ENCODE peak calls at places on chromosome 14, in four cellular contexts. L, U, W and N are unnamed samples.

GRCh38 chr14:42563313-42563712 is 956.6 kb downstream of the LRFN5 start:
- DNase-seq in L (no peak), U (no peak), W (no peak), N (no peak)

GRCh38 chr14:96502621-96503251 is 554 bp downstream of the PAPOLA start:
- DNase-seq in L (no peak), U (peak), W (peak), N (peak)

GRCh38 chr14:86462193-86462592 is 932.2 kb downstream of the FLRT2 start:
- DNase-seq in L (no peak), U (no peak), W (no peak), N (peak)

GRCh38 chr14:44712095-44712822 is 205.2 kb upstream of the FSCB start:
- DNase-seq in L (no peak), U (no peak), W (no peak), N (no peak)

GRCh38 chr14:66284346-66284745 is 201.8 kb upstream of the CCDC196 start:
- DNase-seq in L (no peak), U (no peak), W (no peak), N (no peak)

GRCh38 chr14:93984987-93985410 is 8.6 kb upstream of the ASB2 start:
- DNase-seq in L (no peak), U (peak), W (no peak), N (peak)

GRCh38 chr14:100854435-100854834 is 28.5 kb downstream of the MEG3 start:
- DNase-seq in L (no peak), U (no peak), W (no peak), N (no peak)

GRCh38 chr14:23445773-23446172 is 10.3 kb upstream of the MYH7 start:
- DNase-seq in L (no peak), U (no peak), W (no peak), N (no peak)

GRCh38 chr14:96634896-96635295 is 132.7 kb downstream of the PAPOLA start:
- DNase-seq in L (no peak), U (no peak), W (no peak), N (no peak)

GRCh38 chr14:95515080-95515489 is 1.4 kb downstream of the SYNE3 start:
- DNase-seq in L (no peak), U (no peak), W (peak), N (peak)

GRCh38 chr14:42110167-42110566 is 503.5 kb downstream of the LRFN5 start:
- DNase-seq in L (no peak), U (peak), W (no peak), N (no peak)

GRCh38 chr14:33120966-33121365 is 182.3 kb downstream of the NPAS3 start:
- DNase-seq in L (no peak), U (no peak), W (no peak), N (no peak)

GRCh38 chr14:23056257-23056955 is 914 bp downstream of the CDH24 start:
- DNase-seq in L (no peak), U (peak), W (peak), N (peak)

GRCh38 chr14:72605096-72605920 is 288.6 kb downstream of the DPF3 start:
- DNase-seq in L (no peak), U (no peak), W (no peak), N (no peak)

GRCh38 chr14:61461808-61462275 is 140.5 kb downstream of the PRKCH start:
- DNase-seq in L (no peak), U (peak), W (peak), N (no peak)

GRCh38 chr14:67442139-67442906 is 30.4 kb upstream of the PLEK2 start:
- DNase-seq in L (no peak), U (no peak), W (no peak), N (no peak)

GRCh38 chr14:34912182-34912581 is 37.0 kb upstream of the BAZ1A start:
- DNase-seq in L (no peak), U (no peak), W (no peak), N (no peak)

GRCh38 chr14:65880507-65880906 is 468.0 kb downstream of the FUT8 start:
- DNase-seq in L (no peak), U (no peak), W (no peak), N (no peak)

GRCh38 chr14:49792618-49793017 is 24.7 kb downstream of the KLHDC2 start:
- DNase-seq in L (no peak), U (no peak), W (no peak), N (no peak)

GRCh38 chr14:87638196-87638595 is 354.8 kb downstream of the GALC start:
- DNase-seq in L (no peak), U (no peak), W (no peak), N (no peak)

GRCh38 chr14:26595922-26596721 is 1.7 kb downstream of the NOVA1 start:
- DNase-seq in L (no peak), U (no peak), W (peak), N (no peak)

GRCh38 chr14:84323963-84324362 is 1206.0 kb upstream of the FLRT2 start:
- DNase-seq in L (no peak), U (no peak), W (peak), N (no peak)

DNA sequence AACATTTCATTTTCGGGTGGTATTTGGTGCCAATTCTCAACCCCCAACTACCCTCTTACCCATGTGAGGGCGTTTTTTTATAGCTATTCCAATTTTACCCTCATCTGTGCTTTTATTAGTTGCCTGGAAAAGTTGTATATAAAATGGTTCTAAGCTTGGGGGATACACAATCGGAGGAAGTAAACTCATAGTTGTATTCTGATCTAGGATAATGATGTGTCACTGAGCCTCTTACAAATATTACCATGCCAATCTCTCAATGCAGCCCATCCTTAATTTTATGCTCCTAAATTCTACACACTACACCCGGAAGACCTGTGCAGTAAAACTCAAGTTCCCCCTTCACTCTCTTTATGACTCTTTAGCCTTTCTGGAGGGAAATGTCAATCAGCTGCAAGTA is 1206.5 kb upstream of the FLRT2 start:
- DNase-seq in L (no peak), U (no peak), W (peak), N (no peak)
- TF ChIP-seq MAX in L (no peak), U (no peak), W (no peak), N (no peak)

DNA sequence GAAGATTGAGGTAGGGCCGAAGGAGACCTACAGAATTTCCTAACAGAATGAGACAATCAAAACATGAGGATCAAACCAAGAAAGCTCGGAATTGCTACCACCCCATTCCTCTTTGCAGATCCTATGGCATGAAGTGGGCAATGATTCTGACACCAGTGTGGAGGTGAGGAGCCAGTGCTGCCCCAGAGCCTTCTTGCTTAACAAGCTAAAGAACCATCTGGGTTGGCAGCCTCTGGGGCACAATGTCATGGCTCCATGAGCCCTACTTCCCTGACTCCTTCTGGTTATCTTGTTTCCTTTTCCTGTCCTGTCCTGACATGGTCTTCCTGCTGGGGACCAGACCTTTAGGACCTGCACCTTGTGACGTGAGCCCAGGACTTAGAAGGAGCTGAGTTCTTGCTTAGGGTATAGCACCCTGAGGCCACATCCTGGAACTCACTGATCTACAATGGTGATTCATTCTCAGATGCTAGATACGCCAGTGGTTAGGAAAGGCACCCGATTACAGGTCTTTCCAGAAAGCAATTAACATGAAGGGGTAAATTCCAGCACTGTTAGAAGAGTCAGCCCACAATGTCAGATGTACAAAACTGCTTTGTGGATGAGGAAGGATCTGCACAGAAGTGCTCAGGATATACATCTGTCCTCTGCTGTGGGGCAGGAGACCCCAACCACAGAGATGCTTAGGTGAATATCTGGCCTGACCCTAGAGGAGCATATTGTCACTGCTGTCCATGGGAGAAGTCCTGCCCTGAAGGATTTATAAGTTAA is 324.2 kb downstream of the ZFP36L1 start:
- DNase-seq in L (no peak), U (no peak), W (peak), N (no peak)
- TF ChIP-seq MAX in L (no peak), U (no peak), W (no peak), N (no peak)

DNA sequence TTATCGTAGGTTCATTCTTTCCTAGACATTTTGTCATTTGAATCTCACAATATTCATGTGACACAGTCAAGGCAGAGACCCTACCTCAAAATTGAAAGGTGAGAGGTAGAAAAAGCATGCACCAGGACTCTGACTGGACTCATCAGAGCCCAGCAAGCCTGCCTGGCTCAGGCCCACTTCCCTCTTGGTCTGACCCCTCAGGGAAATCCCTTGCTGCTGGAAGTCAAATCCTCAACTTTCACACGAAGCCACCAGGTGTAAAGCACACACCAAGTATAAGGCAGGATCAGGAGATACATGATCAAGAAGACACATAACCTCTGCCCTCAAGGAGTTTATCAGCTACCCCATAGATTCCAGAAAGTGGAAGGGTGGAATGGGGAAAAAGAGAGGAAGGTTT is 18.8 kb downstream of the NIN start:
- DNase-seq in L (no peak), U (no peak), W (no peak), N (no peak)
- TF ChIP-seq MAX in L (no peak), U (no peak), W (no peak), N (no peak)

GRCh38 chr14:104047761-104048160 is 37.7 kb upstream of the ASPG start:
- DNase-seq in L (no peak), U (no peak), W (no peak), N (no peak)

GRCh38 chr14:104051092-104051813 is 34.2 kb upstream of the ASPG start:
- DNase-seq in L (no peak), U (no peak), W (no peak), N (no peak)

GRCh38 chr14:104054222-104054905 is 31.1 kb upstream of the ASPG start:
- DNase-seq in L (no peak), U (no peak), W (no peak), N (no peak)

GRCh38 chr14:104048758-104049496 is 36.6 kb upstream of the ASPG start:
- DNase-seq in L (no peak), U (no peak), W (no peak), N (no peak)

GRCh38 chr14:104049576-104050240 is 35.8 kb upstream of the ASPG start:
- DNase-seq in L (no peak), U (no peak), W (no peak), N (no peak)
- TF ChIP-seq MAX in L (no peak), U (no peak), W (no peak), N (no peak)

GRCh38 chr14:64788706-64789105 is 84.5 kb downstream of the PLEKHG3 start:
- DNase-seq in L (no peak), U (peak), W (peak), N (no peak)
- TF ChIP-seq MAX in L (no peak), U (no peak), W (no peak), N (no peak)

GRCh38 chr14:31340297-31341063 is 79.9 kb downstream of the HEATR5A start:
- DNase-seq in L (no peak), U (no peak), W (no peak), N (no peak)

GRCh38 chr14:31341280-31341679 is 79.1 kb downstream of the HEATR5A start:
- DNase-seq in L (no peak), U (no peak), W (no peak), N (no peak)

GRCh38 chr14:31346097-31346496 is 74.3 kb downstream of the HEATR5A start:
- DNase-seq in L (no peak), U (no peak), W (no peak), N (no peak)
- TF ChIP-seq MAX in L (no peak), U (no peak), W (no peak), N (no peak)

GRCh38 chr14:70955543-70956480 is 48.6 kb downstream of the PCNX1 start:
- DNase-seq in L (no peak), U (no peak), W (peak), N (no peak)

GRCh38 chr14:70957710-70958109 is 50.5 kb downstream of the PCNX1 start:
- DNase-seq in L (no peak), U (no peak), W (no peak), N (no peak)

GRCh38 chr14:70956511-70956910 is 49.3 kb downstream of the PCNX1 start:
- DNase-seq in L (no peak), U (no peak), W (no peak), N (no peak)

GRCh38 chr14:70952485-70952884 is 45.2 kb downstream of the PCNX1 start:
- DNase-seq in L (no peak), U (no peak), W (no peak), N (no peak)

GRCh38 chr14:70954068-70954467 is 46.8 kb downstream of the PCNX1 start:
- DNase-seq in L (no peak), U (no peak), W (no peak), N (no peak)
- TF ChIP-seq MAX in L (no peak), U (no peak), W (no peak), N (no peak)

DNA sequence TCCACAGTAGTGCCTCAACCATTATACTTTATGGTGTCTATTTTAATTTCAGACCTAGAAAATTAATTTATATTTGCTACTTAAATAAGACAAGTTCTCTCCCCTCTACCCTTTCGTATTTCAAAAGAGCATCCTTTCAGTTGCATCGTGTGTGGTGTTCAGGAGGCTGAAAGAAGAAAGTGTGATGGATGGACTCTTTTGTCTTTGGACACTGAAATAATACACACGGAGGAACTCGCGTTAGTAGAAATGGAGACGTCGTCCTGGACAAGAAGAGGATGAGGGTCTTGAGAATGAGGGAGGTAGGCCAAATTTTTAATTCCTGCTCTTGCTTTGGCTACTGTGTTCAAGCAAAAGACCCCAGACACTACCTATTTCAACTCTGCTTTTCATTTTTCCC is 921 bp downstream of the TMED8 start:
- DNase-seq in L (no peak), U (no peak), W (no peak), N (no peak)
- TF ChIP-seq MAX in L (no peak), U (no peak), W (no peak), N (no peak)

GRCh38 chr14:68458840-68459469 is 333.9 kb downstream of the ZFP36L1 start:
- DNase-seq in L (no peak), U (peak), W (peak), N (peak)
- TF ChIP-seq MAX in L (no peak), U (peak), W (no peak), N (no peak)